ENCODE peak calls at places on chromosomes 4 and X, in nine cellular contexts. One of them, this sample, is unnamed.

GRCh38 chrX:119237526-119238035 is 1.5 kb downstream of the PGRMC1 start:
- DNase-seq in astrocyte: no peak
- DNase-seq in astrocyte of the spinal cord: no peak
- DNase-seq in GM23338: peak
- DNase-seq in spleen: no peak
- DNase-seq in esophagus squamous epithelium: no peak
- DNase-seq in kidney: no peak
- DNase-seq in colonic mucosa: no peak
- DNase-seq in mammary epithelial cell: no peak
- DNase-seq in this sample: no peak

GRCh38 chrX:16125520-16126149 is 2.3 kb downstream of the GRPR start:
- DNase-seq in astrocyte of the spinal cord: no peak
- DNase-seq in GM23338: no peak
- DNase-seq in colonic mucosa: no peak
- DNase-seq in kidney: no peak
- DNase-seq in astrocyte: no peak
- DNase-seq in mammary epithelial cell: no peak
- DNase-seq in esophagus squamous epithelium: no peak
- DNase-seq in spleen: no peak
- DNase-seq in this sample: no peak

GRCh38 chr4:62640296-62640695 is 1440.2 kb downstream of the ADGRL3 start:
- DNase-seq in kidney: no peak
- DNase-seq in colonic mucosa: no peak
- DNase-seq in mammary epithelial cell: no peak
- DNase-seq in GM23338: no peak
- DNase-seq in astrocyte: peak
- DNase-seq in astrocyte of the spinal cord: peak
- DNase-seq in spleen: no peak
- DNase-seq in esophagus squamous epithelium: no peak
- DNase-seq in this sample: no peak

GRCh38 chr4:85488416-85488815 is 13.5 kb downstream of the ARHGAP24 start:
- DNase-seq in colonic mucosa: no peak
- DNase-seq in GM23338: no peak
- DNase-seq in spleen: no peak
- DNase-seq in esophagus squamous epithelium: no peak
- DNase-seq in astrocyte: no peak
- DNase-seq in astrocyte of the spinal cord: no peak
- DNase-seq in mammary epithelial cell: no peak
- DNase-seq in kidney: no peak
- DNase-seq in this sample: no peak

GRCh38 chrX:12304261-12304660 is 166.0 kb downstream of the FRMPD4 start:
- DNase-seq in colonic mucosa: no peak
- DNase-seq in mammary epithelial cell: no peak
- DNase-seq in astrocyte: no peak
- DNase-seq in spleen: no peak
- DNase-seq in astrocyte of the spinal cord: no peak
- DNase-seq in kidney: no peak
- DNase-seq in GM23338: no peak
- DNase-seq in esophagus squamous epithelium: no peak
- DNase-seq in this sample: no peak

GRCh38 chr4:10731690-10732089 is 47.1 kb upstream of the CLNK start:
- DNase-seq in astrocyte of the spinal cord: no peak
- DNase-seq in spleen: no peak
- DNase-seq in colonic mucosa: no peak
- DNase-seq in mammary epithelial cell: no peak
- DNase-seq in kidney: no peak
- DNase-seq in astrocyte: no peak
- DNase-seq in esophagus squamous epithelium: no peak
- DNase-seq in GM23338: no peak
- DNase-seq in this sample: no peak

GRCh38 chr4:9979101-9979815 is 42.0 kb downstream of the SLC2A9 start:
- DNase-seq in GM23338: peak
- DNase-seq in colonic mucosa: no peak
- DNase-seq in spleen: no peak
- DNase-seq in astrocyte of the spinal cord: no peak
- DNase-seq in astrocyte: no peak
- DNase-seq in esophagus squamous epithelium: no peak
- DNase-seq in kidney: no peak
- DNase-seq in mammary epithelial cell: no peak
- DNase-seq in this sample: no peak

GRCh38 chr4:148074462-148074861 is 342.6 kb downstream of the ARHGAP10 start:
- DNase-seq in esophagus squamous epithelium: no peak
- DNase-seq in mammary epithelial cell: no peak
- DNase-seq in GM23338: no peak
- DNase-seq in astrocyte: no peak
- DNase-seq in kidney: no peak
- DNase-seq in astrocyte of the spinal cord: no peak
- DNase-seq in spleen: no peak
- DNase-seq in colonic mucosa: no peak
- DNase-seq in this sample: no peak

GRCh38 chrX:103687073-103687695 is 685 bp upstream of the MORF4L2 start:
- DNase-seq in mammary epithelial cell: no peak
- DNase-seq in esophagus squamous epithelium: peak
- DNase-seq in kidney: peak
- DNase-seq in colonic mucosa: peak
- DNase-seq in GM23338: no peak
- DNase-seq in astrocyte of the spinal cord: no peak
- DNase-seq in astrocyte: peak
- DNase-seq in spleen: peak
- DNase-seq in this sample: peak

GRCh38 chr4:145887241-145887964 is 51.2 kb downstream of the ZNF827 start:
- DNase-seq in astrocyte of the spinal cord: peak
- DNase-seq in kidney: no peak
- DNase-seq in mammary epithelial cell: no peak
- DNase-seq in colonic mucosa: no peak
- DNase-seq in astrocyte: peak
- DNase-seq in GM23338: peak
- DNase-seq in esophagus squamous epithelium: no peak
- DNase-seq in spleen: no peak
- DNase-seq in this sample: no peak

GRCh38 chr4:78624048-78624447 is 72.5 kb downstream of the ANXA3 start:
- DNase-seq in mammary epithelial cell: peak
- DNase-seq in spleen: no peak
- DNase-seq in GM23338: no peak
- DNase-seq in astrocyte: no peak
- DNase-seq in kidney: no peak
- DNase-seq in colonic mucosa: no peak
- DNase-seq in astrocyte of the spinal cord: no peak
- DNase-seq in esophagus squamous epithelium: no peak
- DNase-seq in this sample: no peak

GRCh38 chr4:10111067-10111801 is 5.4 kb downstream of the WDR1 start:
- DNase-seq in GM23338: peak
- DNase-seq in esophagus squamous epithelium: no peak
- DNase-seq in astrocyte of the spinal cord: no peak
- DNase-seq in colonic mucosa: peak
- DNase-seq in kidney: no peak
- DNase-seq in spleen: no peak
- DNase-seq in astrocyte: no peak
- DNase-seq in mammary epithelial cell: no peak
- DNase-seq in this sample: no peak

GRCh38 chr4:52234539-52235174 is 183.6 kb downstream of the SPATA18 start:
- DNase-seq in esophagus squamous epithelium: no peak
- DNase-seq in GM23338: peak
- DNase-seq in spleen: no peak
- DNase-seq in astrocyte of the spinal cord: peak
- DNase-seq in kidney: no peak
- DNase-seq in astrocyte: no peak
- DNase-seq in mammary epithelial cell: peak
- DNase-seq in colonic mucosa: no peak
- DNase-seq in this sample: no peak
- TF ChIP-seq CTCF in esophagus squamous epithelium: peak
- TF ChIP-seq CTCF in GM23338: peak
- TF ChIP-seq CTCF in spleen: peak
- TF ChIP-seq CTCF in astrocyte of the spinal cord: peak
- TF ChIP-seq CTCF in kidney: peak
- TF ChIP-seq CTCF in astrocyte: peak
- TF ChIP-seq CTCF in mammary epithelial cell: peak
- TF ChIP-seq CTCF in colonic mucosa: no peak
- TF ChIP-seq CTCF in this sample: peak

DNA sequence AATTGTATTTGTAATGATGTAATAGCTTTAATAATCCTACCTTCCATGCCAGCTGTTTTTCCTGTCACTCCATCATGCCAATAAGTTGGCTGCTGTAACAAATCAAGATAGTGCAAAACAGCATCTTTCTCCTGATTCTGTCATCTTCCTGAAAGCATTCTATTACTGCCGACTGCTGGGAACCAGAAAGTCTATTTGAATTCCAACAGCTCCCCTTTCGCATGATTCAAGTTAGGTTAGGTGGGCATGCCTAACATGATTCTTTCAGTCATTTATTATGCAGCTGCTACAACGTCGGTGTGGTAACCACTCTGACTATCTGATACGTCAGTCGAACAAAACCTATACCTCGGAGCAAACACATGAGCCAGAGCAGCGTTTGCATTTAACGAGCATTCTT is 127.9 kb upstream of the DMD start:
- DNase-seq in spleen: no peak
- DNase-seq in colonic mucosa: no peak
- DNase-seq in esophagus squamous epithelium: no peak
- DNase-seq in astrocyte: no peak
- DNase-seq in astrocyte of the spinal cord: no peak
- DNase-seq in kidney: no peak
- DNase-seq in mammary epithelial cell: peak
- DNase-seq in GM23338: peak
- DNase-seq in this sample: no peak
- TF ChIP-seq CTCF in spleen: no peak
- TF ChIP-seq CTCF in colonic mucosa: no peak
- TF ChIP-seq CTCF in esophagus squamous epithelium: no peak
- TF ChIP-seq CTCF in astrocyte: no peak
- TF ChIP-seq CTCF in astrocyte of the spinal cord: no peak
- TF ChIP-seq CTCF in kidney: no peak
- TF ChIP-seq CTCF in mammary epithelial cell: no peak
- TF ChIP-seq CTCF in GM23338: no peak
- TF ChIP-seq CTCF in this sample: no peak

DNA sequence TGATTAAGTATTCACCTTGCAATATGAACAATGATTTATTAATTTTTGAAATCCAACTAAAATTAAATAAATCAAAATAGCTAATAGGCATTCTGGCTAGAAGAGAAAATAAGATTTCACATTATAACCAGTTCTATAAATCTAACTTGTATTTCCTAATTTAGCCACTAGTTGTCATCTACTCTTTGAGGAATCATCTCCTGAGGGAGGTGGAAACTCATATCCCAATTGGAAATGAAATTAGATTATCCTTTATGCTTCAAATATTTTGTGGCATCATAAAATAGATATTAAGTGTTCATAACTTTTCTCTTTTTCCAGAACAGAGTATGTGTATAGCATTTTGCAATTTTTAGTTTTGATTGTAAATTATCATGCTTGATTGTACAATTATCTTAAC is 558.5 kb upstream of the DIAPH2 start:
- DNase-seq in astrocyte of the spinal cord: no peak
- DNase-seq in esophagus squamous epithelium: no peak
- DNase-seq in mammary epithelial cell: no peak
- DNase-seq in kidney: no peak
- DNase-seq in GM23338: peak
- DNase-seq in colonic mucosa: no peak
- DNase-seq in astrocyte: no peak
- DNase-seq in spleen: no peak
- DNase-seq in this sample: no peak
- TF ChIP-seq CTCF in astrocyte of the spinal cord: no peak
- TF ChIP-seq CTCF in esophagus squamous epithelium: no peak
- TF ChIP-seq CTCF in mammary epithelial cell: peak
- TF ChIP-seq CTCF in kidney: no peak
- TF ChIP-seq CTCF in GM23338: peak
- TF ChIP-seq CTCF in colonic mucosa: no peak
- TF ChIP-seq CTCF in astrocyte: no peak
- TF ChIP-seq CTCF in spleen: no peak
- TF ChIP-seq CTCF in this sample: peak

DNA sequence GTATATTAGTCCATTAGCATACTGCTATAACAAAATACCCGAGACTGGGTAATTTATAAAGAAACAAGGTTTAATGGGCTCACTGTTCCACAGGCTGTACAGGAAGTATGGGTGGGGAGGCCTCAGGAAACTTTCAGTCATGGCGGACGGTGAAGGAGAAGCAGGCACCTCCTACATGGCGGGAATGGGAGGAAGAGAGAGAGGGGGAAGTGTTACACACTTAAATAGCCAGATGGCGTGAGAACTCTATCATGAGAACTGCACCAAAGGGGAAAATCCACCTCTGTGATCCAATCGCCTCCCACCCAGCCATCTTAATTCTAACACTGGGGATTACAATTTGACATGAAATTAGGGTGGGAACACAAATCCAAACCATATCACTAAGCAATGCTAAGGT is 98.9 kb upstream of the SH3RF1 start:
- DNase-seq in kidney: no peak
- DNase-seq in GM23338: peak
- DNase-seq in spleen: no peak
- DNase-seq in esophagus squamous epithelium: no peak
- DNase-seq in colonic mucosa: no peak
- DNase-seq in mammary epithelial cell: no peak
- DNase-seq in astrocyte of the spinal cord: no peak
- DNase-seq in astrocyte: no peak
- DNase-seq in this sample: no peak
- TF ChIP-seq CTCF in kidney: no peak
- TF ChIP-seq CTCF in GM23338: peak
- TF ChIP-seq CTCF in spleen: no peak
- TF ChIP-seq CTCF in esophagus squamous epithelium: no peak
- TF ChIP-seq CTCF in colonic mucosa: no peak
- TF ChIP-seq CTCF in mammary epithelial cell: no peak
- TF ChIP-seq CTCF in astrocyte of the spinal cord: no peak
- TF ChIP-seq CTCF in astrocyte: no peak
- TF ChIP-seq CTCF in this sample: no peak

DNA sequence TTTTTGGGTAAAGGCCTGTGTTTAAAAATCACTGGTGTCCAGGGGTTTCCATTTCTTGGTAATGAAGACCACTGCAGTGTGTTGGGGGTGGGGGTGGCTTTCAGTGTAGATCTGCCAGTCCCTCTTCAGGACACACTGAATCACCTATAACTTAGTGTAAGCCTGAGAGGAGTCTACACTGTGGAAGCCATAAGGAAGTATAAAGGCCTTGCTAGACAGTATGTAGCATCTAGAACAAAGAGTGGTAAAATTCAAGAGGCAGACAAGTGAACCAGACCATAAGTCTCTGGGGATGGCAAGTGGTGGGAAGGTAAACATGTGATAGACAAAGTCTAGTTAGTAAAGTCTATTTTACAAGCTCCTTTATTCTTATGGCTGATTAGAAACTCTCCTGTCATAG is 191.8 kb downstream of the CCNG2 start:
- DNase-seq in esophagus squamous epithelium: no peak
- DNase-seq in mammary epithelial cell: no peak
- DNase-seq in GM23338: no peak
- DNase-seq in colonic mucosa: no peak
- DNase-seq in spleen: no peak
- DNase-seq in kidney: no peak
- DNase-seq in astrocyte: no peak
- DNase-seq in astrocyte of the spinal cord: no peak
- DNase-seq in this sample: no peak
- TF ChIP-seq CTCF in esophagus squamous epithelium: no peak
- TF ChIP-seq CTCF in mammary epithelial cell: no peak
- TF ChIP-seq CTCF in GM23338: no peak
- TF ChIP-seq CTCF in colonic mucosa: no peak
- TF ChIP-seq CTCF in spleen: no peak
- TF ChIP-seq CTCF in kidney: no peak
- TF ChIP-seq CTCF in astrocyte: no peak
- TF ChIP-seq CTCF in astrocyte of the spinal cord: no peak
- TF ChIP-seq CTCF in this sample: no peak

DNA sequence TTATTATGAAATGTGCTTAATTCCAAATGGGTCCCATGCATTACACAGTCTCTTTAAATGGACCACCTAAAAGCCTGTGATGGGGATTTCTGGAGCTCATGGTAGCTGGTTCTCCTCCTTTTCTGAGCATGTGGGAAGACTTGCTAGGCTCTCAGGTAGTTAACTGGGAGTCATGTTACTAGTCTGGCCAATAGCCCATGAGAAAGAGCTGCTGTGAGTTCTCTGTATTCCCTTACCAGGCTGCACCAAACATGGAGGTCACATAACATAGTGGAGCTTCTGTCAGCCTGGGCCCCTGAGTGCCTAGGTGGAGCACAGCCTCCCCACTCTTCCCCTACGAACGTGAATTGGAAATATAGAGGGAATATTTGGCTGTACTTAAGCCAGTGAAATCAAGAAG is 198.4 kb downstream of the MAML3 start:
- DNase-seq in spleen: no peak
- DNase-seq in kidney: no peak
- DNase-seq in colonic mucosa: no peak
- DNase-seq in GM23338: peak
- DNase-seq in astrocyte of the spinal cord: no peak
- DNase-seq in astrocyte: no peak
- DNase-seq in mammary epithelial cell: no peak
- DNase-seq in esophagus squamous epithelium: no peak
- DNase-seq in this sample: no peak
- TF ChIP-seq CTCF in spleen: no peak
- TF ChIP-seq CTCF in kidney: no peak
- TF ChIP-seq CTCF in colonic mucosa: no peak
- TF ChIP-seq CTCF in GM23338: no peak
- TF ChIP-seq CTCF in astrocyte of the spinal cord: no peak
- TF ChIP-seq CTCF in astrocyte: no peak
- TF ChIP-seq CTCF in mammary epithelial cell: no peak
- TF ChIP-seq CTCF in esophagus squamous epithelium: no peak
- TF ChIP-seq CTCF in this sample: no peak

This sample was measured in chondrocyte.